ENCODE peak calls at places on chromosomes 6 and 20, in five cellular contexts. H is GM12878, P is SK-N-SH, G is IMR-90, R is K562. B is an unnamed sample.

GRCh38 chr6:151773382-151773781 is 34.1 kb upstream of the ESR1 start:
- DNase-seq in R (no peak), P (no peak), G (no peak), H (no peak), B (no peak)

GRCh38 chr20:64024141-64024990 is 11.6 kb upstream of the C20orf204 start:
- DNase-seq in G (no peak), R (no peak), H (no peak), P (no peak), B (no peak)

GRCh38 chr20:38061109-38061508 is 27.6 kb downstream of the RPRD1B start:
- DNase-seq in P (no peak), G (no peak), H (no peak), R (no peak), B (no peak)

GRCh38 chr20:48143435-48144081 is 358.3 kb upstream of the SULF2 start:
- DNase-seq in G (no peak), H (no peak), P (no peak), R (no peak), B (no peak)

GRCh38 chr6:137913434-137913833 is 46.4 kb downstream of the TNFAIP3 start:
- DNase-seq in P (no peak), R (no peak), G (no peak), H (no peak), B (no peak)

GRCh38 chr20:38752029-38752428 is 3.8 kb downstream of the ACTR5 start:
- DNase-seq in H (no peak), R (no peak), P (no peak), G (no peak), B (no peak)

GRCh38 chr6:169905041-169905807 is 153.8 kb downstream of the ERMARD start:
- DNase-seq in G (peak), R (no peak), P (no peak), H (no peak), B (peak)

GRCh38 chr6:44189257-44189656 is 27.5 kb upstream of the MYMX start:
- DNase-seq in H (no peak), G (no peak), P (no peak), R (no peak), B (no peak)

GRCh38 chr6:87346700-87347099 is 2.1 kb downstream of the C6orf163 start:
- DNase-seq in P (no peak), R (no peak), G (no peak), H (no peak), B (no peak)

GRCh38 chr6:27188885-27189418 is 58.5 kb upstream of the PRSS16 start:
- DNase-seq in R (peak), H (peak), P (peak), G (peak), B (peak)

GRCh38 chr6:20441921-20442320 is 40.2 kb downstream of the E2F3 start:
- DNase-seq in H (no peak), P (no peak), G (no peak), R (no peak), B (no peak)

GRCh38 chr20:63042448-63043071 is 35.8 kb upstream of the BHLHE23 start:
- DNase-seq in G (no peak), R (no peak), P (no peak), H (peak), B (no peak)

GRCh38 chr6:89411269-89412070 is 603 bp downstream of the RRAGD start:
- DNase-seq in G (no peak), R (no peak), P (peak), H (no peak), B (no peak)

GRCh38 chr20:542777-543368 is 717 bp downstream of the CSNK2A1 start:
- DNase-seq in H (no peak), G (no peak), R (peak), P (no peak), B (peak)

GRCh38 chr20:641516-641913 is 11.5 kb downstream of the SRXN1 start:
- DNase-seq in H (no peak), G (no peak), R (peak), P (peak), B (peak)

GRCh38 chr20:32390999-32391398 is 32.9 kb downstream of the ASXL1 start:
- DNase-seq in G (peak), H (no peak), P (no peak), R (no peak), B (no peak)

GRCh38 chr20:48186915-48187314 is 401.6 kb upstream of the SULF2 start:
- DNase-seq in G (no peak), P (no peak), H (no peak), R (no peak), B (no peak)

GRCh38 chr6:99602519-99603420 is 3.9 kb upstream of the PRDM13 start:
- DNase-seq in R (no peak), G (no peak), H (no peak), P (peak), B (no peak)

GRCh38 chr6:31270788-31271640 is 878 bp downstream of the HLA-C start:
- DNase-seq in H (no peak), G (peak), P (peak), R (no peak), B (peak)

GRCh38 chr20:56247954-56248782 is at the start of gene MC3R:
- DNase-seq in H (no peak), R (peak), P (peak), G (peak), B (peak)

GRCh38 chr20:10611357-10611756 is 62.4 kb downstream of the JAG1 start:
- DNase-seq in H (no peak), G (peak), R (peak), P (peak), B (no peak)

GRCh38 chr20:34637245-34638185 is 39.4 kb downstream of the PIGU start:
- DNase-seq in R (no peak), H (no peak), P (no peak), G (peak), B (peak)

GRCh38 chr6:24394777-24395437 is 7.8 kb upstream of the MRS2 start:
- DNase-seq in G (peak), P (no peak), H (no peak), R (no peak), B (no peak)

GRCh38 chr6:1562171-1562955 is 47.4 kb upstream of the FOXC1 start:
- DNase-seq in P (no peak), R (no peak), G (no peak), H (no peak), B (no peak)

GRCh38 chr6:137873273-137873762 is 6.3 kb downstream of the TNFAIP3 start:
- DNase-seq in R (peak), P (no peak), G (peak), H (peak), B (peak)

GRCh38 chr6:103122766-103123601 is 1729.5 kb downstream of the GRIK2 start:
- DNase-seq in P (peak), R (peak), H (no peak), G (peak), B (peak)

GRCh38 chr20:47160992-47161391 is 195.5 kb downstream of the ZMYND8 start:
- DNase-seq in R (no peak), P (no peak), H (no peak), G (no peak), B (no peak)

GRCh38 chr6:42929928-42930360 is 664 bp downstream of the CNPY3 start:
- DNase-seq in H (peak), R (peak), G (peak), P (peak), B (peak)

GRCh38 chr6:64034331-64034730 is 398.7 kb downstream of the PHF3 start:
- DNase-seq in R (no peak), P (no peak), G (peak), H (no peak), B (no peak)

GRCh38 chr20:36606171-36607116 is 865 bp downstream of the RAB5IF start:
- DNase-seq in P (no peak), R (peak), H (no peak), G (peak), B (no peak)

GRCh38 chr20:19993937-19994667 is 23.1 kb upstream of the NAA20 start:
- DNase-seq in P (no peak), R (no peak), H (no peak), G (peak), B (no peak)

GRCh38 chr20:53866787-53867740 is 203.3 kb downstream of the BCAS1 start:
- DNase-seq in H (peak), G (no peak), P (no peak), R (no peak), B (no peak)

GRCh38 chr6:87754828-87755227 is 52.8 kb upstream of the AKIRIN2 start:
- DNase-seq in P (no peak), G (no peak), H (no peak), R (no peak), B (no peak)

GRCh38 chr20:18754030-18754659 is 59.4 kb upstream of the SCP2D1 start:
- DNase-seq in R (no peak), P (no peak), G (peak), H (peak), B (no peak)

GRCh38 chr20:45067558-45067957 is 33.4 kb downstream of the KCNS1 start:
- DNase-seq in R (no peak), P (no peak), H (no peak), G (no peak), B (no peak)
- TF ChIP-seq RCOR1 in R (no peak), P (no peak), H (no peak), G (no peak), B (no peak)

GRCh38 chr6:128427139-128427538 is 93.3 kb downstream of the PTPRK start:
- DNase-seq in G (no peak), H (no peak), R (no peak), P (no peak), B (no peak)

GRCh38 chr6:128421788-128422187 is 98.6 kb downstream of the PTPRK start:
- DNase-seq in H (no peak), P (no peak), R (no peak), G (no peak), B (no peak)

GRCh38 chr6:128422871-128423270 is 97.5 kb downstream of the PTPRK start:
- DNase-seq in P (no peak), R (no peak), H (no peak), G (no peak), B (no peak)

GRCh38 chr6:128422200-128422599 is 98.2 kb downstream of the PTPRK start:
- DNase-seq in P (no peak), G (no peak), R (no peak), H (no peak), B (no peak)

GRCh38 chr6:128425855-128426254 is 94.5 kb downstream of the PTPRK start:
- DNase-seq in R (no peak), P (no peak), G (no peak), H (no peak), B (no peak)
- TF ChIP-seq RCOR1 in R (no peak), P (no peak), G (no peak), H (no peak), B (no peak)

GRCh38 chr6:41321183-41321582 is 14.2 kb upstream of the NCR2 start:
- DNase-seq in R (no peak), H (no peak), G (no peak), P (no peak), B (no peak)
- TF ChIP-seq RCOR1 in R (no peak), H (no peak), G (no peak), P (no peak), B (no peak)

GRCh38 chr6:155188707-155189496 is 74.9 kb upstream of the CLDN20 start:
- DNase-seq in G (peak), P (no peak), H (no peak), R (no peak), B (no peak)
- TF ChIP-seq RCOR1 in G (peak), P (no peak), H (no peak), R (no peak), B (no peak)

DNA sequence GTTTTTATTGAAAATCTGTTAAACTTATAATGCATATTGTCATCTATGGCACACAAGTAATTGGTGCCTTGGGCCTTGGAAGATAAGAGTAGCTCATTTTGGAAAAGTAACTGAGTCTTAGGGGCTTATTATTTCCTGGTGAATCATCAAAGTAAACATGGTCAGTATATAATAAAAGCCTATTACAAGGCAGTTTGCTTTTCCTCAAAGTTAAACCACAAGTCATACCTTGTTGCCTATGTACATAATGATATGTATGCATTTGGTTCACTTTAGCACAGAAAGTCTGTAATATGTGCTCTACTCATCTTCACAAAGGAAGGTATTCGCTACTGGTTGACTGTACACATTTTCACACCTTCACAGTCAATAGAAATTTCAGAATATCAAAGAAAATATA is 10.3 kb upstream of the FRK start:
- DNase-seq in P (no peak), R (no peak), G (peak), H (no peak), B (peak)
- TF ChIP-seq RCOR1 in P (no peak), R (no peak), G (no peak), H (no peak), B (no peak)

GRCh38 chr6:68976260-68976659 is 341.2 kb downstream of the ADGRB3 start:
- DNase-seq in R (peak), P (no peak), G (no peak), H (no peak), B (no peak)

GRCh38 chr6:68978411-68978810 is 343.3 kb downstream of the ADGRB3 start:
- DNase-seq in P (no peak), R (no peak), H (no peak), G (no peak), B (no peak)

DNA sequence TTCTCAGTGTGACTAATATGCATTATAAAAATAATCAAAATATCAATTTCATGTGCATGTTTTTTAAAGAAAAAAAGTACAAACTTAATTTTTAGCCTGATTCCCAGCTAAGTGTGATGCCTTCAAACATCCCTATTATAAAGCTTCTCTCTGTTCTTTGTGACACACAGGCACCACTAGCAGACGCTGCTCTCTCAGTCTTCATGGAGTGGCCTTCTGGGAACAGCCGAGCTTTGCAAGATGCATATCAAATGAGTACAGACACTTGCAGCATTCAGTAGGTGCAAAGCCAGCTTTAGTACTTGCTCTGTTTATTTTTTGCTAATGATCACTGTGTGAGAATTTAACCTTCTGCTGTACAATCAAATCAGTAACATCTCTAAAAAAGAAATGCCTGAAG is 340.0 kb downstream of the ADGRB3 start:
- DNase-seq in H (no peak), G (no peak), R (peak), P (peak), B (no peak)
- TF ChIP-seq RCOR1 in H (no peak), G (no peak), R (no peak), P (peak), B (no peak)

DNA sequence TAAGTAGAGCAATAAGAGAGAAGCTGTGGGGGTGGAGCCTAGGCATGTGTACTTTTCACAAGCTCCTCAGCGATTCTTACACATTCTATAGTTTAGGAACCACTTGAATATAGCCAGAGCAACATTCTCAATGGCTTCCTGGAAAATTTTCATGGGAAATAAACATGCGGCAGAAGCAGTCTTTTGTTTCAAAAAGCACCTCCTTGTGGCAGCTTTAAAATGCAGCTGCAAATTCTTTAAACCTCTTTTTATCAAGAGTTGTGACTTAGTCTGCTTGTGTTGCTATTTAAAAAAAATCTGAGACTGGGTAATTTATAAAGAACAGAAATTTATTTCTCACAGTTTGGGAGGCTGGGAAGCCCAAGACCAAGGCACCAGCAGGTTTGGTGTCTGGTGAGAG is 23.8 kb downstream of the NKX2-2 start:
- DNase-seq in P (no peak), H (no peak), G (peak), R (no peak), B (no peak)
- TF ChIP-seq RCOR1 in P (no peak), H (no peak), G (no peak), R (no peak), B (no peak)

B was measured in A549.